ENCODE peak calls at places on chromosomes 7 and 10, in seven cellular contexts. Q is kidney epithelial cell; U is stromal cell of bone marrow; Y is uterus; X is NCI-H2171 treated with DMSO at 0.1 percent for 48 hours; B is left ventricle myocardium inferior; O is activated CD4-positive, CD25-positive, alpha-beta regulatory T cell. D is an unnamed sample.
A peak's percentile ranks its signal among the peaks of the same experiment; 100 is the strongest.

GRCh38 chr7:64882341-64883112 is 20.5 kb upstream of the ZNF273 start:
- DNase-seq in Q (no peak), U (no peak), Y (no peak), X (no peak), B (peak; percentile 73), O (no peak), D (peak; percentile 69)

GRCh38 chr7:71972513-71972912 is 439.6 kb downstream of the CALN1 start:
- DNase-seq in Q (no peak), U (no peak), Y (no peak), X (peak; percentile 19), B (no peak), O (no peak), D (no peak)

GRCh38 chr10:42491001-42491592 is 147.3 kb downstream of the ZNF33B start:
- DNase-seq in Q (no peak), U (peak; percentile 17), Y (no peak), X (no peak), B (no peak), O (no peak), D (no peak)

GRCh38 chr7:27117687-27118491 is 12.7 kb downstream of the HOXA4 start:
- DNase-seq in Q (no peak), U (no peak), Y (no peak), X (no peak), B (no peak), O (no peak), D (no peak)

GRCh38 chr7:27745064-27745583 is 5.2 kb downstream of the TAX1BP1 start:
- DNase-seq in Q (peak; percentile 44), U (no peak), Y (no peak), X (peak; percentile 60), B (no peak), O (no peak), D (no peak)

GRCh38 chr10:13717936-13718772 is 131.4 kb downstream of the PRPF18 start:
- DNase-seq in Q (peak; percentile 91), U (peak; percentile 74), Y (peak; percentile 34), X (peak; percentile 87), B (peak; percentile 86), O (no peak), D (peak; percentile 80)

GRCh38 chr10:71001470-71001869 is 113.1 kb upstream of the PCBD1 start:
- DNase-seq in Q (no peak), U (no peak), Y (no peak), X (no peak), B (no peak), O (no peak), D (no peak)

GRCh38 chr7:37065779-37066271 is 341.5 kb upstream of the AOAH start:
- DNase-seq in Q (no peak), U (peak; percentile 16), Y (no peak), X (no peak), B (no peak), O (no peak), D (no peak)

GRCh38 chr10:132628966-132629900 is 91.6 kb downstream of the INPP5A start:
- DNase-seq in Q (no peak), U (no peak), Y (no peak), X (no peak), B (peak; percentile 12), O (no peak), D (no peak)

GRCh38 chr10:73873163-73873842 is 1.1 kb downstream of the CAMK2G start:
- DNase-seq in Q (no peak), U (no peak), Y (no peak), X (no peak), B (no peak), O (no peak), D (no peak)